ENCODE peak calls at places on chromosomes 3 and 15, in four cellular contexts. One of them, this sample, is unnamed.
A peak's percentile ranks its signal among the peaks of the same experiment; 100 is the strongest.

GRCh38 chr3:192833177-192833890 is 84.3 kb downstream of the MB21D2 start:
- DNase-seq in lung: no peak
- DNase-seq in hepatocyte: no peak
- DNase-seq in MCF 10A: peak; percentile 84
- DNase-seq in this sample: no peak

GRCh38 chr3:33577588-33577987 is 137.4 kb upstream of the UBP1 start:
- DNase-seq in hepatocyte: no peak
- DNase-seq in lung: no peak
- DNase-seq in MCF 10A: no peak
- DNase-seq in this sample: no peak

GRCh38 chr3:78201066-78201465 is 1161.2 kb downstream of the ROBO2 start:
- DNase-seq in lung: no peak
- DNase-seq in hepatocyte: no peak
- DNase-seq in MCF 10A: peak; percentile 2
- DNase-seq in this sample: no peak

GRCh38 chr3:171320721-171321120 is 139.5 kb downstream of the TNIK start:
- DNase-seq in lung: no peak
- DNase-seq in hepatocyte: no peak
- DNase-seq in MCF 10A: no peak
- DNase-seq in this sample: no peak

GRCh38 chr3:118628704-118629341 is 405.8 kb downstream of the IGSF11 start:
- DNase-seq in MCF 10A: peak; percentile 79
- DNase-seq in lung: peak; percentile 39
- DNase-seq in hepatocyte: peak; percentile 87
- DNase-seq in this sample: peak; percentile 58

GRCh38 chr3:159788291-159788690 is 200.3 kb upstream of the IL12A start:
- DNase-seq in hepatocyte: no peak
- DNase-seq in MCF 10A: no peak
- DNase-seq in lung: no peak
- DNase-seq in this sample: no peak

GRCh38 chr15:70023064-70023768 is 74.5 kb downstream of the TLE3 start:
- DNase-seq in MCF 10A: peak; percentile 88
- DNase-seq in hepatocyte: peak; percentile 22
- DNase-seq in lung: no peak
- DNase-seq in this sample: peak; percentile 7

GRCh38 chr3:45942051-45942825 is 1.0 kb upstream of the CXCR6 start:
- DNase-seq in hepatocyte: no peak
- DNase-seq in MCF 10A: no peak
- DNase-seq in lung: no peak
- DNase-seq in this sample: no peak

GRCh38 chr3:86743233-86743632 is 247.7 kb downstream of the VGLL3 start:
- DNase-seq in MCF 10A: peak; percentile 33
- DNase-seq in hepatocyte: no peak
- DNase-seq in lung: no peak
- DNase-seq in this sample: no peak

GRCh38 chr3:127255516-127255915 is 32.3 kb downstream of the PRR20G start:
- DNase-seq in MCF 10A: no peak
- DNase-seq in hepatocyte: no peak
- DNase-seq in lung: no peak
- DNase-seq in this sample: no peak

GRCh38 chr15:99343836-99344551 is 92.7 kb downstream of the LRRC28 start:
- DNase-seq in lung: no peak
- DNase-seq in MCF 10A: peak; percentile 6
- DNase-seq in hepatocyte: no peak
- DNase-seq in this sample: no peak

GRCh38 chr3:126567696-126568438 is 9.1 kb upstream of the C3orf22 start:
- DNase-seq in MCF 10A: peak; percentile 9
- DNase-seq in lung: peak; percentile 14
- DNase-seq in hepatocyte: no peak
- DNase-seq in this sample: no peak

GRCh38 chr3:52444860-52445793 is at the start of gene SEMA3G:
- DNase-seq in lung: peak; percentile 85
- DNase-seq in MCF 10A: peak; percentile 68
- DNase-seq in hepatocyte: peak; percentile 86
- DNase-seq in this sample: peak; percentile 67

GRCh38 chr15:62566248-62566647 is 401.2 kb upstream of the C2CD4B start:
- DNase-seq in hepatocyte: no peak
- DNase-seq in lung: no peak
- DNase-seq in MCF 10A: no peak
- DNase-seq in this sample: no peak

GRCh38 chr3:103532986-103533385 is 1098.2 kb downstream of the ZPLD1 start:
- DNase-seq in lung: no peak
- DNase-seq in MCF 10A: no peak
- DNase-seq in hepatocyte: no peak
- DNase-seq in this sample: no peak

GRCh38 chr15:48520376-48521155 is 124.9 kb downstream of the FBN1 start:
- DNase-seq in MCF 10A: peak; percentile 1
- DNase-seq in lung: no peak
- DNase-seq in hepatocyte: no peak
- DNase-seq in this sample: peak; percentile 9

GRCh38 chr15:88604972-88605506 is 16.1 kb upstream of the AEN start:
- DNase-seq in hepatocyte: no peak
- DNase-seq in lung: no peak
- DNase-seq in MCF 10A: no peak
- DNase-seq in this sample: no peak

GRCh38 chr3:73143821-73144237 is 82.4 kb downstream of the EBLN2 start:
- DNase-seq in MCF 10A: no peak
- DNase-seq in lung: no peak
- DNase-seq in hepatocyte: no peak
- DNase-seq in this sample: no peak

GRCh38 chr15:60840703-60841411 is 361.9 kb upstream of the ICE2 start:
- DNase-seq in lung: no peak
- DNase-seq in MCF 10A: no peak
- DNase-seq in hepatocyte: no peak
- DNase-seq in this sample: no peak

GRCh38 chr3:195061756-195062655 is 209.0 kb downstream of the XXYLT1 start:
- DNase-seq in MCF 10A: no peak
- DNase-seq in lung: no peak
- DNase-seq in hepatocyte: no peak
- DNase-seq in this sample: no peak

GRCh38 chr3:186044973-186045372 is 63.9 kb downstream of the ETV5 start:
- DNase-seq in lung: no peak
- DNase-seq in hepatocyte: no peak
- DNase-seq in MCF 10A: no peak
- DNase-seq in this sample: no peak

GRCh38 chr3:25856902-25857518 is 67.1 kb downstream of the OXSM start:
- DNase-seq in MCF 10A: peak; percentile 49
- DNase-seq in lung: no peak
- DNase-seq in hepatocyte: peak; percentile 41
- DNase-seq in this sample: no peak

DNA sequence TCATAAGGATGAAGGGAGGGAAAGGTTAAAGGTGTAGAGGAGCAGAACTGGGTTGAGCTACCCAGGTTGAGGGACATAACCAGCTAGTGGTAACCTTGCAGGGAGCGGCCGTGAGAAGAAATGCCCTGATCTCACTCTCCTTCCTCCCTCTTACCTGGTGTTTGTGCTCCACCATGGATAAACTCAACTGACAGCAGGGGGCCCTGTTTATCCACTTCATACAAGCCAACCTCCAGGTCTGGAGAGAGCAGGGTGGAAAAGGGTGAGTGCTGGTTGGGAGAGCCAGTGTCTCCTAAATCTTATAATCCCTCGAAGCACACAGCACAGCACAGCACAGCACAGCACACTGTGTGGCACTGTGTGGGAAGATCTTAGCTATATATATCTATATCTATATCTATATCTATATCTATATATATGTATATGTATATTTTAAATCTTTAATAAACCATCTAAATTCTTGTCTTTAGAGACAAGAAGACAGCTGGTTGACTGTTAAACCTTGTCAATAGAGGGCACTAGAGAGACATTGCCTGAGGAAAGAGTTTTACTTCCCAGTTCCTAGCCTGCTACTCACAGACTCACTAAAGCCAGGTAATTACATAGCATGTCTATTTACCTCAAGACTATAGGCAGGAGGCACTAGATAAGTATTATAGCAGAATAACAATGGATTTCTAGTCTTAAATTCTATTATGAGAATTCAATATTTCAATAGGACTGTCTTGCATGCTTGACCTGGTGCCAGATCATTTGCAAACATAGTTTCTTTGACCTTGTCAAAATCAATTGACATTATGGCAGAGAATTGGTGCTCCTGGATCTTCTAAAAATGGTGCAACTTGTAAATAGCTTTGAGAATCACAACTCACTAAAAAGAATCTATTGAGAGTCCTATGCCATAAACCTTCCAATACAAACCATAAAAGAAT is 21.7 kb upstream of the FMN1 start:
- DNase-seq in lung: no peak
- DNase-seq in MCF 10A: peak; percentile 53
- DNase-seq in hepatocyte: peak; percentile 58
- DNase-seq in this sample: no peak
- TF ChIP-seq CTCF in lung: no peak
- TF ChIP-seq CTCF in MCF 10A: peak; percentile 47
- TF ChIP-seq CTCF in hepatocyte: peak; percentile 41
- TF ChIP-seq CTCF in this sample: no peak

GRCh38 chr3:175041369-175041768 is 182.2 kb downstream of the NAALADL2 start:
- DNase-seq in hepatocyte: no peak
- DNase-seq in lung: no peak
- DNase-seq in MCF 10A: no peak
- DNase-seq in this sample: no peak

DNA sequence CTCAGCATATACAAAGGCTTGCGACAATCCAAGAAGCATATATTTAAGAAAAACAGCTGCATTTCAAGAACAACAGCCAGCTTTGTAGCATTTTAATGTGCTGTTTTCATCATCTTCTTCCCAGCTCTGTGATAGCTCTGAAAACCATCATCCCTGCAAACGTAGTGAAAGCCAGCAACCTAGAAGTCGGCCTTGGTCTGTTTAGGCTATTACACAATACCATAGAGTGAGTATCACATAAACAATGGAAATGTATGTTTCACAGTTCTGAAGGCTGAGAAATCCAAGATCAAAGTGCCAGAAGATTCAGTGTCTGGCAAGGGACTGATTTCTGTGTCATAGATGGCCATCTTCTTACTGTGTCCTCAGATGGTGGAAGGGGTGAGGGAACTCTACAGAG is 187.5 kb downstream of the NAALADL2 start:
- DNase-seq in MCF 10A: no peak
- DNase-seq in lung: no peak
- DNase-seq in hepatocyte: no peak
- DNase-seq in this sample: no peak
- TF ChIP-seq CTCF in MCF 10A: no peak
- TF ChIP-seq CTCF in lung: no peak
- TF ChIP-seq CTCF in hepatocyte: no peak
- TF ChIP-seq CTCF in this sample: no peak

GRCh38 chr3:63662011-63662410 is 9.5 kb downstream of the SNTN start:
- DNase-seq in lung: no peak
- DNase-seq in MCF 10A: no peak
- DNase-seq in hepatocyte: no peak
- DNase-seq in this sample: no peak

GRCh38 chr3:63656791-63657190 is 4.3 kb downstream of the SNTN start:
- DNase-seq in lung: no peak
- DNase-seq in MCF 10A: no peak
- DNase-seq in hepatocyte: no peak
- DNase-seq in this sample: no peak

GRCh38 chr3:63661242-63661641 is 8.8 kb downstream of the SNTN start:
- DNase-seq in lung: no peak
- DNase-seq in hepatocyte: no peak
- DNase-seq in MCF 10A: peak; percentile 23
- DNase-seq in this sample: no peak

GRCh38 chr3:63662500-63662899 is 10.0 kb downstream of the SNTN start:
- DNase-seq in hepatocyte: peak; percentile 34
- DNase-seq in lung: no peak
- DNase-seq in MCF 10A: no peak
- DNase-seq in this sample: no peak
- TF ChIP-seq CTCF in hepatocyte: peak; percentile 34
- TF ChIP-seq CTCF in lung: no peak
- TF ChIP-seq CTCF in MCF 10A: no peak
- TF ChIP-seq CTCF in this sample: no peak

GRCh38 chr15:71103102-71103676 is 12.1 kb upstream of the THSD4 start:
- DNase-seq in lung: no peak
- DNase-seq in hepatocyte: peak; percentile 34
- DNase-seq in MCF 10A: peak; percentile 64
- DNase-seq in this sample: no peak
- TF ChIP-seq CTCF in lung: peak; percentile 16
- TF ChIP-seq CTCF in hepatocyte: peak; percentile 28
- TF ChIP-seq CTCF in MCF 10A: peak; percentile 37
- TF ChIP-seq CTCF in this sample: no peak

GRCh38 chr3:66372681-66373350 is 128.0 kb downstream of the LRIG1 start:
- DNase-seq in lung: no peak
- DNase-seq in hepatocyte: peak; percentile 47
- DNase-seq in MCF 10A: no peak
- DNase-seq in this sample: no peak
- TF ChIP-seq CTCF in lung: no peak
- TF ChIP-seq CTCF in hepatocyte: peak; percentile 35
- TF ChIP-seq CTCF in MCF 10A: no peak
- TF ChIP-seq CTCF in this sample: peak; percentile 23

GRCh38 chr15:33278816-33279612 is 31.8 kb upstream of the RYR3 start:
- DNase-seq in lung: no peak
- DNase-seq in MCF 10A: peak; percentile 97
- DNase-seq in hepatocyte: peak; percentile 75
- DNase-seq in this sample: no peak
- TF ChIP-seq CTCF in lung: no peak
- TF ChIP-seq CTCF in MCF 10A: peak; percentile 10
- TF ChIP-seq CTCF in hepatocyte: no peak
- TF ChIP-seq CTCF in this sample: no peak

GRCh38 chr3:146594843-146595482 is 10.2 kb downstream of the PLSCR5 start:
- DNase-seq in lung: no peak
- DNase-seq in MCF 10A: peak; percentile 39
- DNase-seq in hepatocyte: peak; percentile 16
- DNase-seq in this sample: no peak
- TF ChIP-seq CTCF in lung: no peak
- TF ChIP-seq CTCF in MCF 10A: peak; percentile 48
- TF ChIP-seq CTCF in hepatocyte: peak; percentile 66
- TF ChIP-seq CTCF in this sample: no peak

GRCh38 chr15:35032471-35032870 is 44.4 kb upstream of the ZNF770 start:
- DNase-seq in hepatocyte: no peak
- DNase-seq in MCF 10A: no peak
- DNase-seq in lung: no peak
- DNase-seq in this sample: no peak
- TF ChIP-seq CTCF in hepatocyte: no peak
- TF ChIP-seq CTCF in MCF 10A: no peak
- TF ChIP-seq CTCF in lung: no peak
- TF ChIP-seq CTCF in this sample: no peak